ENCODE peak calls at places on chromosome 12, in eight cellular contexts. One of them, this sample, is unnamed. For H3K36me3, the result is how much of the 10 kb centered on the place peaks cover.

GRCh38 chr12:2586159-2587035 is 208.4 kb upstream of the FKBP4 start:
- DNase-seq in vagina: no peak
- DNase-seq in stomach: peak
- DNase-seq in suprapubic skin: no peak
- DNase-seq in HCT116: no peak
- DNase-seq in sigmoid colon: no peak
- DNase-seq in endothelial cell of umbilical vein: no peak
- DNase-seq in H1: no peak
- DNase-seq in this sample: no peak

GRCh38 chr12:79508622-79509021 is 182.1 kb downstream of the PAWR start:
- DNase-seq in suprapubic skin: no peak
- DNase-seq in endothelial cell of umbilical vein: no peak
- DNase-seq in vagina: no peak
- DNase-seq in stomach: no peak
- DNase-seq in HCT116: no peak
- DNase-seq in sigmoid colon: no peak
- DNase-seq in H1: no peak
- DNase-seq in this sample: no peak

GRCh38 chr12:109637341-109637740 is 63.7 kb downstream of the MVK start:
- DNase-seq in H1: no peak
- DNase-seq in suprapubic skin: no peak
- DNase-seq in vagina: no peak
- DNase-seq in stomach: no peak
- DNase-seq in sigmoid colon: no peak
- DNase-seq in endothelial cell of umbilical vein: no peak
- DNase-seq in HCT116: no peak
- DNase-seq in this sample: no peak

GRCh38 chr12:68336754-68337343 is 4.7 kb upstream of the MDM1 start:
- DNase-seq in suprapubic skin: no peak
- DNase-seq in stomach: no peak
- DNase-seq in HCT116: no peak
- DNase-seq in sigmoid colon: peak
- DNase-seq in vagina: no peak
- DNase-seq in H1: no peak
- DNase-seq in endothelial cell of umbilical vein: no peak
- DNase-seq in this sample: peak

GRCh38 chr12:130120012-130120805 is 42.1 kb upstream of the FZD10 start:
- DNase-seq in HCT116: no peak
- DNase-seq in endothelial cell of umbilical vein: no peak
- DNase-seq in stomach: no peak
- DNase-seq in sigmoid colon: no peak
- DNase-seq in suprapubic skin: no peak
- DNase-seq in vagina: no peak
- DNase-seq in H1: no peak
- DNase-seq in this sample: no peak

GRCh38 chr12:24012528-24012927 is 63.1 kb upstream of the SOX5 start:
- DNase-seq in endothelial cell of umbilical vein: peak
- DNase-seq in suprapubic skin: no peak
- DNase-seq in HCT116: no peak
- DNase-seq in stomach: no peak
- DNase-seq in vagina: no peak
- DNase-seq in H1: no peak
- DNase-seq in sigmoid colon: no peak
- DNase-seq in this sample: no peak

GRCh38 chr12:22628228-22628627 is 3.3 kb downstream of the ETNK1 start:
- DNase-seq in endothelial cell of umbilical vein: no peak
- DNase-seq in HCT116: no peak
- DNase-seq in vagina: no peak
- DNase-seq in suprapubic skin: no peak
- DNase-seq in stomach: no peak
- DNase-seq in H1: no peak
- DNase-seq in sigmoid colon: no peak
- DNase-seq in this sample: no peak

GRCh38 chr12:120961604-120962486 is 16.5 kb upstream of the HNF1A start:
- DNase-seq in endothelial cell of umbilical vein: no peak
- DNase-seq in HCT116: no peak
- DNase-seq in stomach: peak
- DNase-seq in vagina: no peak
- DNase-seq in H1: no peak
- DNase-seq in suprapubic skin: no peak
- DNase-seq in sigmoid colon: no peak
- DNase-seq in this sample: peak

GRCh38 chr12:104505095-104505819 is 48.5 kb downstream of the CHST11 start:
- DNase-seq in vagina: no peak
- DNase-seq in H1: no peak
- DNase-seq in HCT116: no peak
- DNase-seq in stomach: no peak
- DNase-seq in suprapubic skin: no peak
- DNase-seq in sigmoid colon: no peak
- DNase-seq in endothelial cell of umbilical vein: peak
- DNase-seq in this sample: no peak

GRCh38 chr12:76311796-76312195 is 36.4 kb downstream of the BBS10 start:
- DNase-seq in vagina: no peak
- DNase-seq in HCT116: no peak
- DNase-seq in suprapubic skin: no peak
- DNase-seq in H1: no peak
- DNase-seq in endothelial cell of umbilical vein: no peak
- DNase-seq in stomach: no peak
- DNase-seq in sigmoid colon: no peak
- DNase-seq in this sample: no peak

DNA sequence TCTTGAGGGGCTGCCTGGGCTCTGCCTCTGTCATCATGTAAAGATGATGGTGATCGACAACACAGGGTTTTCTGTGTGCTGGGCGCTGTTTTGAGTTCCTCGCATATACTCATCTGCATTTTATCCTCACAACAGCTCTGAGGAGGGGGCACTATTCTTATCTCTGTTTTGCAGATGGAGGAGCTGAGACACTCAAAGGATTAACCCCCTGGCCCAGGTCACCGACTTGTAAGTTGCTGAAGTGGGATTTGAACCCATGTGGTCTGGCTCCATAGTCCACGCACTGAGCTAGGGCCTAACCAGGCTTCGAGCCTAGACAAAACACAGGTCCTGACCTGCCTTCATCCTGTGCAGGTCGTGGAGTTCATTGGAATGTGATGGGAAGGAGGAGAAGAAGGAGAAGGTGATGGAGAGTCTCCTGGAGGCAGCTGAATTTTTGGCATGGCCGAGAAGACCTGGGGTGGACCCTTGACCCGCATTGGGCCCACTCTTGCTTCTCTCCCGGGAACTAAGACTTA is 140.0 kb downstream of the ASCL4 start:
- DNase-seq in vagina: no peak
- DNase-seq in sigmoid colon: no peak
- DNase-seq in HCT116: no peak
- DNase-seq in endothelial cell of umbilical vein: no peak
- DNase-seq in stomach: no peak
- DNase-seq in suprapubic skin: no peak
- DNase-seq in H1: no peak
- DNase-seq in this sample: no peak
- TF ChIP-seq POLR2AphosphoS5 in vagina: no peak
- TF ChIP-seq POLR2AphosphoS5 in sigmoid colon: no peak
- TF ChIP-seq POLR2AphosphoS5 in HCT116: no peak
- TF ChIP-seq POLR2AphosphoS5 in endothelial cell of umbilical vein: no peak
- TF ChIP-seq POLR2AphosphoS5 in stomach: no peak
- TF ChIP-seq POLR2AphosphoS5 in suprapubic skin: no peak
- TF ChIP-seq POLR2AphosphoS5 in H1: no peak
- TF ChIP-seq POLR2AphosphoS5 in this sample: no peak

GRCh38 chr12:124822218-124822617 is 41.4 kb downstream of the SCARB1 start:
- DNase-seq in suprapubic skin: no peak
- DNase-seq in endothelial cell of umbilical vein: no peak
- DNase-seq in HCT116: no peak
- DNase-seq in vagina: no peak
- DNase-seq in sigmoid colon: no peak
- DNase-seq in H1: no peak
- DNase-seq in stomach: no peak
- DNase-seq in this sample: no peak

GRCh38 chr12:124819080-124819479 is 44.6 kb downstream of the SCARB1 start:
- DNase-seq in endothelial cell of umbilical vein: no peak
- DNase-seq in H1: no peak
- DNase-seq in HCT116: no peak
- DNase-seq in vagina: no peak
- DNase-seq in sigmoid colon: no peak
- DNase-seq in suprapubic skin: no peak
- DNase-seq in stomach: no peak
- DNase-seq in this sample: no peak

GRCh38 chr12:124819525-124819924 is 44.1 kb downstream of the SCARB1 start:
- DNase-seq in stomach: no peak
- DNase-seq in vagina: no peak
- DNase-seq in H1: no peak
- DNase-seq in HCT116: no peak
- DNase-seq in sigmoid colon: no peak
- DNase-seq in suprapubic skin: no peak
- DNase-seq in endothelial cell of umbilical vein: no peak
- DNase-seq in this sample: no peak

GRCh38 chr12:124821252-124822200 is 42.1 kb downstream of the SCARB1 start:
- DNase-seq in H1: no peak
- DNase-seq in stomach: no peak
- DNase-seq in vagina: no peak
- DNase-seq in sigmoid colon: no peak
- DNase-seq in HCT116: no peak
- DNase-seq in suprapubic skin: no peak
- DNase-seq in endothelial cell of umbilical vein: no peak
- DNase-seq in this sample: no peak

GRCh38 chr12:124820199-124820598 is 43.5 kb downstream of the SCARB1 start:
- DNase-seq in H1: no peak
- DNase-seq in sigmoid colon: no peak
- DNase-seq in vagina: no peak
- DNase-seq in endothelial cell of umbilical vein: no peak
- DNase-seq in suprapubic skin: no peak
- DNase-seq in stomach: no peak
- DNase-seq in HCT116: no peak
- DNase-seq in this sample: no peak
- H3K36me3 ChIP-seq in H1: under half
- H3K36me3 ChIP-seq in sigmoid colon: under half
- H3K36me3 ChIP-seq in vagina: under half
- H3K36me3 ChIP-seq in endothelial cell of umbilical vein: under half
- H3K36me3 ChIP-seq in suprapubic skin: under half
- H3K36me3 ChIP-seq in stomach: under half
- H3K36me3 ChIP-seq in HCT116: under half
- H3K36me3 ChIP-seq in this sample: under half

GRCh38 chr12:89783321-89784060 is 74.9 kb upstream of the ATP2B1 start:
- DNase-seq in stomach: no peak
- DNase-seq in endothelial cell of umbilical vein: peak
- DNase-seq in HCT116: no peak
- DNase-seq in suprapubic skin: no peak
- DNase-seq in vagina: no peak
- DNase-seq in H1: no peak
- DNase-seq in sigmoid colon: no peak
- DNase-seq in this sample: no peak

GRCh38 chr12:89782807-89783206 is 74.2 kb upstream of the ATP2B1 start:
- DNase-seq in suprapubic skin: no peak
- DNase-seq in stomach: no peak
- DNase-seq in endothelial cell of umbilical vein: no peak
- DNase-seq in vagina: no peak
- DNase-seq in sigmoid colon: no peak
- DNase-seq in HCT116: no peak
- DNase-seq in H1: no peak
- DNase-seq in this sample: no peak

GRCh38 chr12:89781961-89782360 is 73.3 kb upstream of the ATP2B1 start:
- DNase-seq in suprapubic skin: no peak
- DNase-seq in sigmoid colon: no peak
- DNase-seq in endothelial cell of umbilical vein: no peak
- DNase-seq in H1: no peak
- DNase-seq in HCT116: no peak
- DNase-seq in vagina: no peak
- DNase-seq in stomach: no peak
- DNase-seq in this sample: no peak

GRCh38 chr12:89789862-89790261 is 81.2 kb upstream of the ATP2B1 start:
- DNase-seq in sigmoid colon: no peak
- DNase-seq in H1: no peak
- DNase-seq in vagina: no peak
- DNase-seq in stomach: no peak
- DNase-seq in HCT116: no peak
- DNase-seq in suprapubic skin: no peak
- DNase-seq in endothelial cell of umbilical vein: no peak
- DNase-seq in this sample: no peak

DNA sequence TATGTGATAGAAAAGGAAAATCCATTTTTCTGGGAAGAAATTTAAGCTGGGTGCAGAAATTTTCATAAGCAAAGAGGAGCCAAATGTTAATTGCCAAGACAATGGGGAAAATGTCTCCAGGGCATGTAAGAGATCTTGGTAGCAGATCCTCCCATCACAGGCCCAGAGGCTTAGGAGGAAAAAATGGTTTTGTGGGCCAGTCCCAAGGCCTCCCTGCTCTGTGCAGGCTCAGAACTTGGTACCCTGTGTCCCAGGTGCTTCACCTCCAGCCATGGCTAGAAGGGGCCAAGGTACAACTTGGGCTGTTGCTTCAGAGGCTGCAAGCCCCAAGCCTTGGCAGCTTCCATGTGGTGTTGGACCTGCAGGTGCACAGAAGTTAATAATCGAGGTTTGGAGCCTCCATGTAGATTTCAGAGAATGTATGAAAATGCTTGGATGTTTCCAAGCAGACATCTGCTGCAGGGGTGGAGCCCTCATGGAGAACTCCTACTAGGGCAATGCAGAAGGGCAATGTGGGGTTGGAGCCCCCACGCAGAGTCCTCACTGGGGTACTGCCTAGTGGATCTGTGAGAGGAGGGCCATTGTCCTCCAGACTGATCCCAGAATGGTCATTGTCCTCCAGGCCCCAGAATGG is 77.7 kb upstream of the ATP2B1 start:
- DNase-seq in H1: no peak
- DNase-seq in vagina: no peak
- DNase-seq in endothelial cell of umbilical vein: no peak
- DNase-seq in sigmoid colon: no peak
- DNase-seq in HCT116: no peak
- DNase-seq in stomach: no peak
- DNase-seq in suprapubic skin: no peak
- DNase-seq in this sample: no peak
- H3K4me3 ChIP-seq in H1: no peak
- H3K4me3 ChIP-seq in vagina: no peak
- H3K4me3 ChIP-seq in endothelial cell of umbilical vein: no peak
- H3K4me3 ChIP-seq in sigmoid colon: no peak
- H3K4me3 ChIP-seq in HCT116: no peak
- H3K4me3 ChIP-seq in stomach: no peak
- H3K4me3 ChIP-seq in suprapubic skin: no peak
- H3K4me3 ChIP-seq in this sample: no peak

DNA sequence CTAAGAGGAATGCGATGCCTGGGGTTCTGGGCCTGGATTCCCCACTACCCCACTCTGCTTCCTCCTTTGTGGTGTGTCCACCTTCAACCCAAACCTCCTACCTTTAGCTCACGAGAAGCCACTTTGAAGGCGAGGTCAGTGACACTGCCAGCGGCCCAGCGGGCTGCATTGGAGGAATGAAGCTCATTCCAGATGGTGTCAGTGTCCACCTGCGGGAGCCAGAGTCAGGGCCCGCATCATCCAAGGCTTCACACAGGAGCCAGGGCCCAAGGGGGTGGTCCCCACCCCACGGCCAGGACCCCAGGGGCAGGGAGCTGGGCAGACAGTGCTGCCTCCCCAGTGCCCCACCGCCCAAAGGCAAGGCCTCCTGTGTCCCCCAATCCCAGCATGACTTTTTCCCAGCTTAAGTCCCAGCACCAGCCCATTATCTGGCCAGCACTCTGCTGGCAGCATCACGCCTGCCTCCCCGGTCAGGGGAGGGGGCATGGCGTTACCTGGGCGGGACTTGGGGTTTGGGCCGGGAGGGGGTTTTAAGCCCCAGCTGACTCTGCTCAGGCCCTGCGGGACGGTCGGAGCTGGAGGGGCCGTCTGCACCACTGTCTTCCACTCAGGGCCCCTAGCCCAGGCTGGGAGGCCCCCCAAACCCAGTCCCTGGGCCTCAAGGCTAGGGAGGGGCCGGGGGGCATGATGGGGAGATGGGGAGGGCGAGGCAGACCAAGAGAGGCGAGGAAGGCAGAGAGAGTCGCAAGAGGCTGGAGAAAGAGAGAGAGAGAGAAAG is 16.9 kb downstream of the SLC48A1 start:
- DNase-seq in endothelial cell of umbilical vein: no peak
- DNase-seq in stomach: no peak
- DNase-seq in HCT116: no peak
- DNase-seq in H1: no peak
- DNase-seq in suprapubic skin: no peak
- DNase-seq in vagina: no peak
- DNase-seq in sigmoid colon: no peak
- DNase-seq in this sample: no peak
- TF ChIP-seq POLR2AphosphoS5 in endothelial cell of umbilical vein: no peak
- TF ChIP-seq POLR2AphosphoS5 in stomach: no peak
- TF ChIP-seq POLR2AphosphoS5 in HCT116: no peak
- TF ChIP-seq POLR2AphosphoS5 in H1: no peak
- TF ChIP-seq POLR2AphosphoS5 in suprapubic skin: no peak
- TF ChIP-seq POLR2AphosphoS5 in vagina: no peak
- TF ChIP-seq POLR2AphosphoS5 in sigmoid colon: no peak
- TF ChIP-seq POLR2AphosphoS5 in this sample: no peak